ENCODE peak calls at places on chromosome 17, in seven cellular contexts. O, D, H, Z, X, P and I are unnamed samples.

GRCh38 chr17:77146882-77147281 is 6.1 kb downstream of the SEC14L1 start:
- DNase-seq in D (no peak), P (no peak), H (no peak), X (no peak), O (no peak), Z (no peak), I (no peak)

GRCh38 chr17:69192754-69193153 is 35.9 kb downstream of the ABCA10 start:
- DNase-seq in D (no peak), O (no peak), H (peak), X (no peak), P (no peak), Z (no peak), I (no peak)

GRCh38 chr17:5832886-5833285 is 237.3 kb upstream of the WSCD1 start:
- DNase-seq in H (peak), P (no peak), Z (no peak), O (peak), D (peak), X (no peak), I (peak)

GRCh38 chr17:51228177-51228576 is 31.7 kb downstream of the MBTD1 start:
- DNase-seq in D (peak), O (peak), X (no peak), P (no peak), H (peak), Z (peak), I (no peak)

GRCh38 chr17:64443086-64443760 is 5.7 kb upstream of the MILR1 start:
- DNase-seq in P (no peak), D (no peak), H (no peak), O (no peak), Z (no peak), X (no peak), I (no peak)

GRCh38 chr17:65254166-65254565 is 117.0 kb downstream of the RGS9 start:
- DNase-seq in O (no peak), P (no peak), Z (no peak), H (peak), X (no peak), D (no peak), I (no peak)

GRCh38 chr17:77470800-77471733 is 330.3 kb downstream of the SEC14L1 start:
- DNase-seq in P (no peak), X (no peak), Z (no peak), O (peak), D (no peak), H (no peak), I (no peak)

GRCh38 chr17:39676198-39676819 is 8.1 kb downstream of the PNMT start:
- DNase-seq in D (no peak), O (no peak), Z (no peak), P (no peak), X (peak), H (no peak), I (no peak)

GRCh38 chr17:40331743-40332641 is 23.0 kb downstream of the RARA start:
- DNase-seq in D (no peak), Z (peak), O (no peak), H (peak), P (no peak), X (peak), I (no peak)

GRCh38 chr17:77111916-77112315 is 28.9 kb upstream of the SEC14L1 start:
- DNase-seq in P (no peak), X (no peak), O (peak), Z (no peak), H (no peak), D (no peak), I (no peak)

GRCh38 chr17:80959330-80960036 is 32.2 kb upstream of the CHMP6 start:
- DNase-seq in Z (no peak), X (peak), P (no peak), H (peak), D (peak), O (no peak), I (peak)

GRCh38 chr17:50283246-50283645 is 9.0 kb downstream of the TMEM92 start:
- DNase-seq in P (no peak), D (no peak), H (no peak), X (no peak), O (no peak), Z (no peak), I (no peak)

GRCh38 chr17:34613064-34614019 is 34.0 kb downstream of the TMEM132E start:
- DNase-seq in H (no peak), P (no peak), D (no peak), X (peak), Z (no peak), O (no peak), I (no peak)

GRCh38 chr17:77083547-77083946 is 57.2 kb upstream of the SEC14L1 start:
- DNase-seq in O (no peak), D (no peak), H (no peak), X (no peak), P (no peak), Z (no peak), I (no peak)

GRCh38 chr17:70767102-70767701 is 597.9 kb downstream of the KCNJ2 start:
- DNase-seq in Z (peak), O (peak), D (no peak), X (peak), H (peak), P (no peak), I (peak)

GRCh38 chr17:61862105-61862574 is 1.2 kb downstream of the BRIP1 start:
- DNase-seq in O (no peak), D (no peak), P (no peak), Z (peak), X (no peak), H (peak), I (no peak)

GRCh38 chr17:68790931-68791330 is 164.3 kb downstream of the ABCA8 start:
- DNase-seq in O (no peak), H (no peak), X (no peak), P (no peak), D (no peak), Z (no peak), I (no peak)

GRCh38 chr17:45186955-45187354 is 25.3 kb downstream of the HEXIM2 start:
- DNase-seq in X (no peak), H (no peak), Z (no peak), P (no peak), O (no peak), D (no peak), I (no peak)

GRCh38 chr17:82070611-82071010 is 5.0 kb upstream of the DUS1L start:
- DNase-seq in P (no peak), O (no peak), H (no peak), D (no peak), Z (no peak), X (no peak), I (no peak)

GRCh38 chr17:40415390-40415789 is 2.3 kb downstream of the TOP2A start:
- DNase-seq in Z (peak), O (peak), D (no peak), P (no peak), X (no peak), H (peak), I (peak)